ENCODE peak calls at places on chromosomes 1 and 21, in ten cellular contexts. H is spleen, F is suprapubic skin, A is Panc1, X is breast epithelium, W is HCT116, N is stomach, G is SK-N-SH, S is GM23338, E is vagina. C is an unnamed sample.

GRCh38 chr21:34157456-34158025 is 84.2 kb downstream of the MRPS6 start:
- DNase-seq in S (no peak), W (no peak), F (no peak), N (no peak), A (no peak), X (no peak), H (no peak), G (no peak), E (no peak), C (no peak)

GRCh38 chr1:184387069-184387870 is 441 bp downstream of the C1orf21 start:
- DNase-seq in A (no peak), E (no peak), W (no peak), F (peak; percentile 82), G (peak; percentile 79), X (peak; percentile 28), H (peak; percentile 87), N (no peak), S (peak; percentile 47), C (no peak)

GRCh38 chr1:44267438-44267837 is 54.2 kb downstream of the DMAP1 start:
- DNase-seq in F (no peak), E (no peak), A (no peak), G (no peak), X (no peak), W (no peak), H (no peak), S (no peak), N (no peak), C (no peak)

GRCh38 chr1:59107516-59107915 is 189.4 kb upstream of the FGGY start:
- DNase-seq in A (no peak), G (no peak), F (peak; percentile 83), H (no peak), E (no peak), W (no peak), N (peak; percentile 64), S (no peak), X (peak; percentile 80), C (no peak)

GRCh38 chr1:146012703-146013565 is 8.6 kb downstream of the HJV start:
- DNase-seq in X (no peak), G (peak; percentile 66), F (no peak), S (peak; percentile 78), W (peak; percentile 83), H (no peak), A (peak; percentile 74), N (peak; percentile 39), E (no peak), C (peak; percentile 62)

GRCh38 chr1:27153549-27153886 is 1.4 kb downstream of the SLC9A1 start:
- DNase-seq in H (no peak), G (no peak), A (no peak), E (no peak), W (no peak), S (no peak), F (no peak), X (no peak), N (no peak), C (no peak)

GRCh38 chr1:238677567-238677966 is 708.8 kb upstream of the CHRM3 start:
- DNase-seq in A (no peak), E (no peak), H (no peak), S (no peak), G (no peak), X (no peak), F (no peak), W (no peak), N (no peak), C (no peak)

GRCh38 chr1:77825356-77825709 is 45.9 kb downstream of the MIGA1 start:
- DNase-seq in A (peak; percentile 57), E (no peak), F (no peak), H (no peak), G (no peak), S (peak; percentile 70), X (no peak), N (peak; percentile 45), W (peak; percentile 38), C (peak; percentile 75)

GRCh38 chr1:227459977-227460376 is 103.4 kb upstream of the ZNF678 start:
- DNase-seq in X (no peak), H (no peak), W (no peak), A (no peak), S (no peak), N (no peak), G (no peak), F (no peak), E (peak; percentile 28), C (no peak)

GRCh38 chr1:54989473-54989872 is 9.0 kb downstream of the TMEM61 start:
- DNase-seq in H (no peak), S (no peak), G (no peak), E (no peak), A (no peak), N (peak; percentile 57), F (no peak), W (no peak), X (no peak), C (no peak)

GRCh38 chr1:34926156-34926555 is 3.3 kb downstream of the DLGAP3 start:
- DNase-seq in X (no peak), F (no peak), A (no peak), W (no peak), H (no peak), S (no peak), E (no peak), N (no peak), G (no peak), C (no peak)
- H3K27me3 ChIP-seq in X (peaks cover 92% of the 10 kb centered on the region), F (peaks cover 93% of the 10 kb centered on the region), A (peaks cover 31% of the 10 kb centered on the region), W (peaks cover 40% of the 10 kb centered on the region), H (peaks cover 77% of the 10 kb centered on the region), S (peaks cover 39% of the 10 kb centered on the region), E (peaks cover 12% of the 10 kb centered on the region), N (peaks cover 17% of the 10 kb centered on the region), G (peaks cover 24% of the 10 kb centered on the region), C (peaks cover 38% of the 10 kb centered on the region)

GRCh38 chr1:10647414-10648170 is 148.9 kb downstream of the CASZ1 start:
- DNase-seq in E (no peak), X (no peak), H (no peak), S (no peak), A (no peak), N (no peak), W (no peak), F (no peak), G (no peak), C (no peak)

GRCh38 chr1:10643607-10644306 is 152.7 kb downstream of the CASZ1 start:
- DNase-seq in X (no peak), W (no peak), E (no peak), H (no peak), S (no peak), N (no peak), F (no peak), G (no peak), A (no peak), C (no peak)

GRCh38 chr1:10648689-10649483 is 147.6 kb downstream of the CASZ1 start:
- DNase-seq in S (peak; percentile 41), E (no peak), W (no peak), F (no peak), X (no peak), H (no peak), N (no peak), G (no peak), A (no peak), C (no peak)

GRCh38 chr1:10644307-10645128 is 151.9 kb downstream of the CASZ1 start:
- DNase-seq in F (no peak), X (no peak), E (no peak), S (no peak), W (no peak), A (no peak), N (no peak), H (no peak), G (no peak), C (no peak)

DNA sequence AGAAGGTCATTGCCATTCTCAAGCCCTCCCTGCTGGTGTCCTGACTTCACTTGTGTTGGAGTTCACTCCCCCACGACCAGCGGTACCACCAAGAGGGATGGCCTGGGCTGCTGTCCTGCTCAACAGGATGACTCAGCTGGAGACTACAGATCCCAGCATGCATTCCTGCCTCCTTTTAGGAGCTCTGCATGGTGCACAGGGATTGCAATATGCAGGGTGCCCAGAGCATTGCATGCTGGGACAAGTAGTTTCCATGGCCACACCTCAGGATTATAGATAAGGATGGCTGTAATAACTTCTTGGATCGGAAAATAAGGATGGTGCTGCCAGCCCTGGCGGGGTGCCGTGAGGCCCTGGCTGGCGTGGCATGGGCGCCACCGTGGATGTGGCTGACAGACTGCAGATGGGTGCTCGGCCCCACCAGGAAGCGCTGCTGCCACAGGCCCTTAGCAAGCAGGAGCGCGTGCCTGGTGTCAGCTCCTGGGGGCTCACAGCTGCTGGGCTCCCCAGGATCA is 150.0 kb downstream of the CASZ1 start:
- DNase-seq in N (peak; percentile 80), F (no peak), E (no peak), A (no peak), G (peak; percentile 75), S (peak; percentile 43), H (no peak), X (no peak), W (peak; percentile 33), C (peak; percentile 5)
- TF ChIP-seq POLR2AphosphoS5 in N (peak; percentile 31), F (no peak), E (no peak), A (no peak), G (no peak), S (no peak), H (no peak), X (no peak), W (no peak), C (no peak)

DNA sequence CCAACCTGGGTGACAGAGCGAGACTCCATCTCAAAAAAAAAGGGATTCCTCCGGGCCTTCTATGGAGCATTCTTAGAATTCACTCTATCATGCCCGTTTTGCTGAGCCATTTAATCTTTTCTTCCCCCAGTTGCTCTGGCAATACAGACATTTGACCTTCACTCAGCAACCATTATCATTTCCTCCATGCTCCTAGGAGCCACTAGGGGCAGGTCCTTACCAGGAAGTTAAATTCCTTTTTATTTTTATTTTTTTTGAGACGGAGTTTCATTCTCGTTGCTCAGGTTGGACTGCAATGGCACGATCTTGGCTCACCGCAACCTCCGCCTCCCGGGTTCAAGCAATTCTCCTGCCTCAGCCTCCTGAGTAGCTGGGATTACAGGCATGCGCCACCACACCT is 9.7 kb upstream of the CGN start:
- DNase-seq in H (no peak), N (no peak), X (no peak), A (no peak), E (no peak), F (no peak), W (no peak), G (no peak), S (peak; percentile 72), C (no peak)
- TF ChIP-seq CTCF in H (no peak), N (no peak), X (peak; percentile 29), A (no peak), E (no peak), F (no peak), W (peak; percentile 35), G (peak; percentile 42), S (peak; percentile 22), C (no peak)

GRCh38 chr1:22778842-22779520 is 68.3 kb downstream of the EPHB2 start:
- DNase-seq in X (no peak), W (no peak), N (no peak), A (no peak), F (no peak), E (no peak), H (no peak), S (no peak), G (no peak), C (no peak)
- H3K27me3 ChIP-seq in X (no peaks in the 10 kb centered on the region), W (no peaks in the 10 kb centered on the region), N (no peaks in the 10 kb centered on the region), A (no peaks in the 10 kb centered on the region), F (no peaks in the 10 kb centered on the region), E (no peaks in the 10 kb centered on the region), H (peaks cover 7% of the 10 kb centered on the region), S (no peaks in the 10 kb centered on the region), G (no peaks in the 10 kb centered on the region), C (no peaks in the 10 kb centered on the region)

C was measured in HL-60.